ENCODE peak calls at places on chromosome 16, in eight cellular contexts. Z, E, D, P, C, K, X and Y are unnamed samples.

GRCh38 chr16:49858200-49859129 is 2.6 kb upstream of the ZNF423 start:
- DNase-seq in Z (peak; percentile 70), E (peak; percentile 79), D (peak; percentile 58), P (peak; percentile 51), C (peak; percentile 91), K (peak; percentile 78), X (no peak), Y (no peak)

GRCh38 chr16:48117217-48118105 is 38.3 kb downstream of the ABCC12 start:
- DNase-seq in Z (peak; percentile 81), E (peak; percentile 75), D (peak; percentile 23), P (peak; percentile 61), C (peak; percentile 91), K (peak; percentile 87), X (no peak), Y (peak; percentile 22)

GRCh38 chr16:16096161-16096857 is 127.0 kb downstream of the ABCC6 start:
- DNase-seq in Z (no peak), E (no peak), D (peak; percentile 39), P (peak; percentile 38), C (no peak), K (peak; percentile 42), X (no peak), Y (no peak)

GRCh38 chr16:74999683-75000480 is 1.1 kb downstream of the ZNRF1 start:
- DNase-seq in Z (peak; percentile 53), E (peak; percentile 79), D (peak; percentile 69), P (no peak), C (peak; percentile 32), K (peak; percentile 80), X (peak; percentile 61), Y (peak; percentile 29)

GRCh38 chr16:75529959-75530358 is 5.9 kb downstream of the CHST5 start:
- DNase-seq in Z (no peak), E (peak; percentile 45), D (no peak), P (no peak), C (no peak), K (no peak), X (no peak), Y (no peak)

GRCh38 chr16:79599256-79599836 is 1.2 kb downstream of the MAF start:
- DNase-seq in Z (peak; percentile 59), E (peak; percentile 71), D (no peak), P (no peak), C (peak; percentile 7), K (peak; percentile 45), X (no peak), Y (peak; percentile 40)

GRCh38 chr16:83552193-83552592 is 255.6 kb upstream of the HSBP1 start:
- DNase-seq in Z (no peak), E (no peak), D (no peak), P (peak; percentile 33), C (no peak), K (no peak), X (no peak), Y (no peak)

GRCh38 chr16:78461087-78461486 is 361.6 kb downstream of the WWOX start:
- DNase-seq in Z (no peak), E (no peak), D (no peak), P (no peak), C (no peak), K (no peak), X (no peak), Y (no peak)

DNA sequence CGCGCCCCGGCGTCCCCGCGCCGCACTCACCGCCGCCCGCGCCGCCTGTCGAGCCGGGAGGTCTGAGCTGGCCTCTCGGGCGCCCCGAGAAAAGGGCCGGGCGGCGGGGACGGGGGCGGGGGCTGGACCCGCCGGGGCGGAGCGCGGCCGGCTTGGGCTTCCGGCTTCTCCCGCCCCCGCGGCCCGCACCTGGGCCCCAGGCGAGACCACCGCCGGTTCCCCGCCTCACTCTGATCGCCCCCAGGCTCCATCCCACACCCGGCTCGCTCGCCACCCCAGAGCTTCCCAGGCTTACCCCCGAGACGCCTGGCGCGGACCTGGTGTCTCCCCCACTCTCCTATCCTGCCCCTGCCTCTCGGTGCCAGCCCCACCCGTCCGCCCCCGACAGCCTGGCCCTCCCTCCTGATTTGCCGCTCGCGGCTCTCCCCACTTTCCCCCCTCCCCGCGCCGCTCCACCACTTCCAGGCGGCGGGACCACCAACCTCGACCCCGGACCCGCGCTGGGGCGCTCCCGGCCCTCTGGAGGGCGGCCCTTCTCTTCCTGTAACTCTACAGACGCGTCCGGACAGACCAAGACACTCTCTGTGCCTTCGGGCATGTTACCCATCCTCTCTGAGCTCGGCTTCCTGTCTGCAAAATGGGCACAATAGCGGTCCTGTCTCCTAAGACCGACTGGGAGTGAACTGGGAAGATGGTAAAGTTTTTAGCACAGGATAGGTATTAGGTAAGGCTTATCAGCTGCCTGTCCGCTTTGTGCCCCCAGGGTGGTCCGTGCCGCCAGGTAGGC is at the start of gene LITAF:
- DNase-seq in Z (peak; percentile 60), E (peak; percentile 90), D (peak; percentile 76), P (no peak), C (peak; percentile 61), K (peak; percentile 75), X (peak; percentile 78), Y (peak; percentile 62)
- TF ChIP-seq CTCF in Z (no peak), E (no peak), D (no peak), P (no peak), C (no peak), K (no peak), X (no peak), Y (no peak)

GRCh38 chr16:85440744-85441143 is 172.4 kb upstream of the GSE1 start:
- DNase-seq in Z (no peak), E (no peak), D (no peak), P (no peak), C (no peak), K (no peak), X (no peak), Y (no peak)

GRCh38 chr16:85441890-85442670 is 171.0 kb upstream of the GSE1 start:
- DNase-seq in Z (no peak), E (no peak), D (no peak), P (no peak), C (no peak), K (no peak), X (no peak), Y (no peak)

GRCh38 chr16:85443531-85443930 is 169.6 kb upstream of the GSE1 start:
- DNase-seq in Z (no peak), E (no peak), D (no peak), P (no peak), C (no peak), K (no peak), X (no peak), Y (no peak)

GRCh38 chr16:85443116-85443515 is 170.0 kb upstream of the GSE1 start:
- DNase-seq in Z (no peak), E (no peak), D (no peak), P (no peak), C (no peak), K (no peak), X (no peak), Y (no peak)

DNA sequence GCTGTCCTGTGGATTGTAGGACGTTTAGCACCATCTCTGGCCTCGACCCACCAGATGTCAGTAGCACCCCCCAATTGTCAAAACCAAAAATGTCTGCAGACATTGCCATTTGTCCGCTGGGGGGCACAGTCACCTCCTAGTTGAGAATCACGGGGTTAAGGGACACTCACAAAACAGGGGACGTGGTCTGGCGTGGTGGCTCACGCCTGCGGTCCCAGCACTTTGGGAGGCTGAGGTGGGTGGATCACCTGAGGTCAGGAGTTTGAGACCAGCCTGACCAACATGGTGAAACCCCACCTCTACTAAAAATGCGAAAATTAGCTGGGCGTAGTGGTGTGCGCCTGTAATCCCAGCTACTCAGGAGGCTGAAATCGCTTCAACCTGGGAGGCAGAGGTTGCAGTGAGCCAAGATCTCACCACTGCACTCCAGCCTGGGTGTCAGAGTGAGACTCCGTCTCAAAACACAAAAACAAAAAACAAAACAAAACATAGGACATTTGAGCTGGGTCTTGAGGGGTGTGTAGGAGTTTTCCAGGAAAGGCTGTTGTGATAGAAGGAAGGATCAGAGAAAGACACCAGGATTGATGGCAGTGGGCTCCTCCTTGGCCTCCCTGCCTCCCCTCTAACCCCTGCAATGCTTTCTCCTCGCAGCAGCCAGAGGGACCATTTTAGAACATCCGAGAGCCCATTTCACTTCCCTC is 171.8 kb upstream of the GSE1 start:
- DNase-seq in Z (no peak), E (no peak), D (no peak), P (no peak), C (no peak), K (peak; percentile 53), X (no peak), Y (no peak)
- TF ChIP-seq CTCF in Z (no peak), E (no peak), D (no peak), P (no peak), C (no peak), K (peak; percentile 26), X (no peak), Y (no peak)

GRCh38 chr16:72024862-72025382 is 16.4 kb downstream of the DHODH start:
- DNase-seq in Z (no peak), E (no peak), D (no peak), P (no peak), C (no peak), K (no peak), X (no peak), Y (no peak)

GRCh38 chr16:72023962-72024361 is 15.4 kb downstream of the DHODH start:
- DNase-seq in Z (no peak), E (no peak), D (no peak), P (no peak), C (no peak), K (no peak), X (no peak), Y (no peak)

GRCh38 chr16:72018470-72018869 is 9.9 kb downstream of the DHODH start:
- DNase-seq in Z (no peak), E (no peak), D (no peak), P (no peak), C (no peak), K (no peak), X (no peak), Y (no peak)

GRCh38 chr16:72025404-72026114 is 17.0 kb downstream of the DHODH start:
- DNase-seq in Z (no peak), E (no peak), D (no peak), P (no peak), C (no peak), K (no peak), X (no peak), Y (no peak)

GRCh38 chr16:72021043-72021442 is 12.5 kb downstream of the DHODH start:
- DNase-seq in Z (no peak), E (no peak), D (no peak), P (no peak), C (peak; percentile 43), K (peak; percentile 81), X (no peak), Y (no peak)
- TF ChIP-seq CTCF in Z (peak; percentile 41), E (no peak), D (no peak), P (no peak), C (peak; percentile 85), K (peak; percentile 64), X (no peak), Y (no peak)

GRCh38 chr16:57389087-57389468 is 15.5 kb upstream of the CCL17 start:
- DNase-seq in Z (no peak), E (no peak), D (no peak), P (no peak), C (no peak), K (no peak), X (no peak), Y (no peak)

GRCh38 chr16:57386381-57386951 is 14.2 kb downstream of the CX3CL1 start:
- DNase-seq in Z (no peak), E (no peak), D (no peak), P (peak; percentile 79), C (no peak), K (no peak), X (no peak), Y (no peak)

GRCh38 chr16:57385083-57385482 is 12.8 kb downstream of the CX3CL1 start:
- DNase-seq in Z (no peak), E (no peak), D (no peak), P (no peak), C (no peak), K (no peak), X (no peak), Y (no peak)

GRCh38 chr16:57388359-57389086 is 16.0 kb upstream of the CCL17 start:
- DNase-seq in Z (no peak), E (no peak), D (no peak), P (no peak), C (no peak), K (no peak), X (no peak), Y (no peak)

GRCh38 chr16:57387598-57388354 is 15.5 kb downstream of the CX3CL1 start:
- DNase-seq in Z (no peak), E (no peak), D (no peak), P (no peak), C (no peak), K (no peak), X (no peak), Y (no peak)
- TF ChIP-seq CTCF in Z (no peak), E (no peak), D (no peak), P (no peak), C (no peak), K (no peak), X (no peak), Y (no peak)